ENCODE peak calls at places on chromosomes 4 and X, in ten cellular contexts. P is stomach; M is GM13977; N is tibial nerve; I is naive thymus-derived CD8-positive, alpha-beta T cell; Z is endothelial cell; R is NCI-H1436; D is AG08396; X is kidney; S is activated CD8-positive, alpha-beta memory T cell treated with anti-CD3 and anti-CD28 coated beads for 1 hour. T is an unnamed sample.

GRCh38 chrX:31333181-31333831 is 261.5 kb upstream of the FTHL17 start:
- DNase-seq in P (no peak), M (no peak), N (no peak), I (no peak), Z (no peak), R (no peak), D (peak; percentile 17), X (no peak), S (no peak), T (no peak)

GRCh38 chrX:130263016-130263415 is 5.7 kb downstream of the ZNF280C start:
- DNase-seq in P (no peak), M (no peak), N (no peak), I (no peak), Z (no peak), R (no peak), D (no peak), X (no peak), S (no peak), T (no peak)

GRCh38 chr4:57426779-57427395 is 316.7 kb upstream of the IGFBP7 start:
- DNase-seq in P (peak; percentile 61), M (peak; percentile 44), N (peak; percentile 21), I (no peak), Z (peak; percentile 78), R (peak; percentile 20), D (peak; percentile 73), X (peak; percentile 80), S (no peak), T (no peak)

GRCh38 chrX:134712272-134712671 is 54.0 kb upstream of the PLAC1 start:
- DNase-seq in P (no peak), M (no peak), N (no peak), I (no peak), Z (no peak), R (no peak), D (no peak), X (no peak), S (no peak), T (no peak)

GRCh38 chr4:88818650-88819470 is 121.2 kb upstream of the NAP1L5 start:
- DNase-seq in P (peak; percentile 57), M (peak; percentile 9), N (no peak), I (peak; percentile 45), Z (peak; percentile 46), R (peak; percentile 71), D (peak; percentile 3), X (no peak), S (no peak), T (peak; percentile 51)

GRCh38 chr4:15717126-15717525 is 14.3 kb downstream of the BST1 start:
- DNase-seq in P (no peak), M (no peak), N (no peak), I (no peak), Z (no peak), R (no peak), D (peak; percentile 36), X (no peak), S (no peak), T (no peak)

GRCh38 chr4:83282049-83282535 is 2.5 kb downstream of the COQ2 start:
- DNase-seq in P (peak; percentile 30), M (peak; percentile 53), N (no peak), I (peak; percentile 74), Z (peak; percentile 51), R (peak; percentile 39), D (peak; percentile 33), X (no peak), S (peak; percentile 21), T (peak; percentile 70)

GRCh38 chr4:4613641-4614286 is 71.9 kb upstream of the STX18 start:
- DNase-seq in P (no peak), M (no peak), N (no peak), I (no peak), Z (no peak), R (no peak), D (no peak), X (no peak), S (no peak), T (no peak)

GRCh38 chr4:183636488-183636887 is 22.5 kb downstream of the RWDD4 start:
- DNase-seq in P (no peak), M (no peak), N (no peak), I (no peak), Z (no peak), R (no peak), D (no peak), X (no peak), S (no peak), T (no peak)

T was measured in CD4-positive, alpha-beta memory T cell.